ENCODE peak calls at places on chromosomes 6 and 20, in four cellular contexts. I is colonic mucosa; G is CD4-positive, CD25-positive, alpha-beta regulatory T cell; D is breast epithelium. L is an unnamed sample.

GRCh38 chr6:143614270-143614669 is 63.5 kb upstream of the PHACTR2 start:
- DNase-seq in I (no peak), G (no peak), D (no peak), L (no peak)

GRCh38 chr6:2396292-2396691 is 150.9 kb upstream of the GMDS start:
- DNase-seq in I (no peak), G (no peak), D (no peak), L (no peak)

GRCh38 chr6:582370-582769 is 74.5 kb downstream of the HUS1B start:
- DNase-seq in I (no peak), G (no peak), D (no peak), L (no peak)

GRCh38 chr6:26537160-26537845 is 863 bp upstream of the HMGN4 start:
- DNase-seq in I (peak), G (peak), D (peak), L (peak)

GRCh38 chr6:44309092-44309491 is 4.1 kb downstream of the AARS2 start:
- DNase-seq in I (no peak), G (no peak), D (no peak), L (no peak)

GRCh38 chr6:157240059-157240959 is 83.0 kb downstream of the TMEM242 start:
- DNase-seq in I (peak), G (no peak), D (no peak), L (no peak)

GRCh38 chr6:30480536-30481156 is 8.7 kb upstream of the HLA-E start:
- DNase-seq in I (no peak), G (peak), D (no peak), L (peak)

GRCh38 chr6:135722679-135723078 is 128.8 kb upstream of the PDE7B start:
- DNase-seq in I (no peak), G (no peak), D (no peak), L (no peak)

DNA sequence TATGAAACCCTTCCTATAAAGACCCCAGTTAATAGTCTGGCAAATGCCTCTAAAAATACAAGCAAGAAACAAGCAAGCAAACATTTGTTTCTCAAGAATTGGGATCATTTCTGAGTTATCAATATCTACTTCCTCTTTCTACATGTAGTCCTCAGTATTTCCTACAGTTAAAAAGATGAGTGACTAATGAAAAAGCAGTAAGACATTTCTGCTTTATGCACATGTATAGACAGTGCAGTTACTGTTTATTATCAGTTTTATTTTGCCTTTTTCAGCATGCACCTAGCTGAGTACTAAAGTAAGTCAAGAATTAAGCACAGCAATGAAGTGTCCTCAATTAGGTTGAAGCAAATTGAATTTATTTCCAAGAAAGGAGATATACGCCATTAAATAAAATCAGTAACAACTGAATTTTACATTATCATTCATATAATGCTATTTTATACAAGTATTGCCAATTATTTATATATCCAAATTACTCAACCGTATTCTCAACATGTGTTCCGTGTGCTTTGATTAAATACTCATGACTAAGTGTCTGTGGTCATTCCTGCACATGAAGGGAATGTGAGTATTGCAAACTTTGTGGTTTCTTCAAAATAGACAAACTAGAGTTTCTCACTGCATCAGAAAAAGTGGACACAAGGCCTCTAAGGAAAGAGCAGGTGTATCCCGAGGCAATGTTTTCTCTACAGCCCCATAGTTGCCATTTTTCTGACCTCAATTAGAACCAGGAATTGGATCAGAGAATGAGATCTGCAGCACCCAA is 159.3 kb upstream of the MARCKS start:
- DNase-seq in I (no peak), G (no peak), D (no peak), L (no peak)
- H3K27ac ChIP-seq in I (no peak), G (no peak), D (no peak), L (no peak)

DNA sequence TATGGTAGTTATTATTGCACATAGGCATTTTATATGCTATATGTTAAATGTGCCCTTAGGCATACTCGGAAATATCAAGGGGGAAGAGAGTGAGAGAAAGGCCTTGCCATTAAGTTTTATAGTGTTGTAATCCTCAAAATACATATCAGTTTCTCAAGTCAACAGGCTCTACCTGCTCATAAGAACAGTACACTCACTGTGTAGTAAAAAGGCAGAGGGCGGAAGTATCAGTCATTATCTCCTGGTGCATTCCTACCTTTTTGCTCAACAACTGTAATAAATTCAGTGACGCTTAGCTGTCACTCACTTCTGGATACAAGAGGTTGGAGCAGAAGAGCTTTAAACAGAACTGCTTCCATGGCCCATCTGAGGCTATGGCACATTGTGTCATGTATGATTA is 33.9 kb upstream of the ME1 start:
- DNase-seq in I (peak), G (no peak), D (no peak), L (no peak)
- H3K27ac ChIP-seq in I (peak), G (no peak), D (no peak), L (no peak)

DNA sequence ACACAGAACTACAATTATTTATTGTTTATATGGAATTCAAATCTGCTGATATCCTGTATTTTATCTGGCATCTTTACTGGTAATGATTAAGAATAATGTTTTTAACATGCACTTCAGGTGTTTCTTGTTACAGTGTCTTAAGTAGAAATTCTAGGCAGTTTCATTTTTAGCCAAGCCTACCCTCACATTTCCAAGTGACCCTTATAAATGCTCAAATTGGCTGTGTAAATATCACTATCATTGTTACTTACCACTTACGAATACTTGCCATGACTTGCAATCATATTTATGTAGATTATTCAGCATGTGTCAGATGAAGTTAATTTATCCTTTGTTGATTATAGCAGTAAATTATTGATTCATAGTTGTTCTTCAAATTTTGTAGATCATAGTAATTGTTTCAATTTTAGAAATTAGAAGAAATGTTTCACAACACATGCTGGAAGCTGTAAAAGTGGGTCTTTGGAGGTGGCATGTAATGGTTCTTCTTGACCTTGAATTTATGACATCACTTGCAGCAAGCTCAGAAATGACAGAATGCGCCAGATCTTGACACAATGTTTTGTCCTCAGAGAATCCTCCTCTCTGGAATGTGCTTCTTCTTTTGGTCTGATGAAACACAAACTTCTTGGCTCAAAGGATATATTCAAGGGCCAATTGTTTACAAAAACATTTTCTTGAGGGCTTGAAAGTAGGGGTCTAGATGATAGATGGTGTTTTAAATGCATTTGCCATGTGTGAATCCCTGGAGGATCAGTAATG is 471.8 kb downstream of the COL12A1 start:
- DNase-seq in I (no peak), G (no peak), D (no peak), L (no peak)
- H3K27ac ChIP-seq in I (no peak), G (no peak), D (no peak), L (no peak)

DNA sequence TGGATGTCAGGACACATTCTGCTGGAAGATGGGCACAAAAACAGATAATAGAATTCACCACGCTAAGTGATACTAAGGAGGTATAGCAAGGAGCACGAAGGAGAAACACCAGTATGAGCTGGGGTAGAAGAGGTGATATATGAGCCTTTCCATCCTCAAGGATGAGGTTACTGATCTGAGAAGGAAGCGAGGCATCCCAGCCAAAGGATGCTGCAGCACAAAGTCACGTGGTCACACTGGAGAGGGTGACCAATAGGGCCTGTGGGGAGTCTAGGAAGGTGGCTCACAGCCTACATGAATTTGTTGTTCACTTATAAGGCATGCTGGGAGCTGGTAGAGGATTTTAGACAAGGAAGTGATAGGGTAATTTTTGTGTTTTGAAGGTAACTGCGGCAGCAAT is 1.4 kb downstream of the GINS1 start:
- DNase-seq in I (no peak), G (no peak), D (no peak), L (no peak)
- H3K27ac ChIP-seq in I (no peak), G (no peak), D (no peak), L (no peak)

GRCh38 chr6:4380881-4381281 is 245.5 kb upstream of the ECI2 start:
- DNase-seq in I (no peak), G (no peak), D (no peak), L (no peak)
- H3K27ac ChIP-seq in I (no peak), G (no peak), D (no peak), L (no peak)

L was measured in CD4-positive, alpha-beta T cell.